ENCODE peak calls at places on chromosome 15, in four cellular contexts. G is H9, H is neuronal stem cell, U is IMR-90. I is an unnamed sample. For H3K4me1, the result is how much of the 10 kb centered on the place peaks cover.

GRCh38 chr15:41919201-41919820 is 25.5 kb upstream of the SPTBN5 start:
- DNase-seq in G (no peak), H (no peak), U (no peak), I (no peak)

GRCh38 chr15:73273181-73274002 is 95.4 kb downstream of the HCN4 start:
- DNase-seq in G (peak), H (peak), U (peak), I (peak)

GRCh38 chr15:101346928-101347327 is 51.9 kb upstream of the SNRPA1 start:
- DNase-seq in G (no peak), H (no peak), U (no peak), I (no peak)

GRCh38 chr15:83248944-83249343 is 35.5 kb downstream of the BNC1 start:
- DNase-seq in G (no peak), H (no peak), U (no peak), I (peak)

GRCh38 chr15:38853608-38854007 is 289.0 kb upstream of the RASGRP1 start:
- DNase-seq in G (peak), H (peak), U (peak), I (peak)

GRCh38 chr15:95162069-95162468 is 930.7 kb downstream of the MCTP2 start:
- DNase-seq in G (no peak), H (no peak), U (peak), I (no peak)

GRCh38 chr15:71705151-71705550 is 105.2 kb upstream of the NR2E3 start:
- DNase-seq in G (peak), H (no peak), U (peak), I (peak)

GRCh38 chr15:32974691-32975090 is 219.8 kb downstream of the FMN1 start:
- DNase-seq in G (no peak), H (no peak), U (peak), I (no peak)

GRCh38 chr15:48397841-48398240 is 66.6 kb downstream of the DUT start:
- DNase-seq in G (no peak), H (no peak), U (no peak), I (no peak)

GRCh38 chr15:90291679-90292356 is 26.3 kb downstream of the NGRN start:
- DNase-seq in G (peak), H (no peak), U (no peak), I (peak)

GRCh38 chr15:96043586-96044171 is 286.8 kb upstream of the NR2F2 start:
- DNase-seq in G (no peak), H (no peak), U (no peak), I (no peak)

GRCh38 chr15:91289324-91289723 is 189.3 kb downstream of the SV2B start:
- DNase-seq in G (peak), H (no peak), U (no peak), I (peak)

GRCh38 chr15:61281328-61281727 is 52.2 kb upstream of the RORA start:
- DNase-seq in G (no peak), H (no peak), U (no peak), I (no peak)

GRCh38 chr15:58223432-58223831 is 85.3 kb downstream of the AQP9 start:
- DNase-seq in G (no peak), H (no peak), U (no peak), I (no peak)

GRCh38 chr15:76480267-76480666 is 143.7 kb downstream of the ISL2 start:
- DNase-seq in G (no peak), H (no peak), U (no peak), I (no peak)

GRCh38 chr15:44101944-44102343 is 93.1 kb downstream of the FRMD5 start:
- DNase-seq in G (no peak), H (no peak), U (peak), I (peak)

GRCh38 chr15:60423540-60423939 is 25.8 kb upstream of the ANXA2 start:
- DNase-seq in G (no peak), H (peak), U (peak), I (peak)

GRCh38 chr15:29132786-29133185 is 136.8 kb downstream of the NSMCE3 start:
- DNase-seq in G (no peak), H (no peak), U (no peak), I (no peak)

GRCh38 chr15:92650966-92651365 is 4.6 kb downstream of the FAM174B start:
- DNase-seq in G (no peak), H (no peak), U (no peak), I (no peak)

GRCh38 chr15:63015618-63016017 is 26.9 kb upstream of the TPM1 start:
- DNase-seq in G (no peak), H (no peak), U (peak), I (no peak)

GRCh38 chr15:74376825-74377581 is 9.6 kb upstream of the CYP11A1 start:
- DNase-seq in G (no peak), H (no peak), U (no peak), I (no peak)

GRCh38 chr15:70245932-70246622 is 148.4 kb upstream of the TLE3 start:
- DNase-seq in G (no peak), H (no peak), U (peak), I (no peak)

GRCh38 chr15:79243723-79244122 is 38.8 kb upstream of the ANKRD34C start:
- DNase-seq in G (no peak), H (no peak), U (no peak), I (peak)

GRCh38 chr15:42143866-42144625 is 12.4 kb downstream of the PLA2G4F start:
- DNase-seq in G (peak), H (no peak), U (no peak), I (no peak)

GRCh38 chr15:39624806-39625205 is 43.9 kb downstream of the THBS1 start:
- DNase-seq in G (no peak), H (no peak), U (peak), I (no peak)

GRCh38 chr15:44028349-44028748 is 166.7 kb downstream of the FRMD5 start:
- DNase-seq in G (peak), H (no peak), U (peak), I (peak)

GRCh38 chr15:83559310-83559966 is 94.5 kb upstream of the ADAMTSL3 start:
- DNase-seq in G (peak), H (peak), U (peak), I (peak)

GRCh38 chr15:75234191-75234810 is 23.8 kb upstream of the GOLGA6C start:
- DNase-seq in G (no peak), H (no peak), U (no peak), I (no peak)

GRCh38 chr15:59273266-59273665 is 66.6 kb downstream of the LDHAL6B start:
- DNase-seq in G (no peak), H (no peak), U (no peak), I (no peak)
- H3K4me1 ChIP-seq in G (under half), H (under half), U (under half), I (under half)

GRCh38 chr15:36808401-36809160 is 229.2 kb downstream of the CDIN1 start:
- DNase-seq in G (no peak), H (no peak), U (peak), I (no peak)
- H3K23ac ChIP-seq in G (no peak), H (no peak), U (peak), I (no peak)

GRCh38 chr15:98861188-98861587 is 146.4 kb downstream of the PGPEP1L start:
- DNase-seq in G (no peak), H (no peak), U (no peak), I (no peak)
- H3K4me1 ChIP-seq in G (under half), H (under half), U (under half), I (under half)

GRCh38 chr15:34365836-34366235 is 1.2 kb downstream of the LPCAT4 start:
- DNase-seq in G (no peak), H (no peak), U (no peak), I (no peak)
- H3K23ac ChIP-seq in G (no peak), H (no peak), U (peak), I (no peak)